ENCODE peak calls at places on chromosomes 2 and 18, in four cellular contexts. One of them, this sample, is unnamed. For H3K9me3, the result is how much of the 10 kb centered on the place peaks cover.

GRCh38 chr18:23838801-23839366 is 149.6 kb downstream of the LAMA3 start:
- DNase-seq in OCI-LY7: no peak
- DNase-seq in body of pancreas: no peak
- DNase-seq in colonic mucosa: no peak
- DNase-seq in this sample: no peak

GRCh38 chr18:47826157-47827074 is 104.0 kb downstream of the SMAD2 start:
- DNase-seq in colonic mucosa: peak
- DNase-seq in OCI-LY7: no peak
- DNase-seq in body of pancreas: no peak
- DNase-seq in this sample: no peak

GRCh38 chr18:74084184-74084583 is 63.5 kb downstream of the FBXO15 start:
- DNase-seq in body of pancreas: no peak
- DNase-seq in colonic mucosa: no peak
- DNase-seq in OCI-LY7: no peak
- DNase-seq in this sample: no peak

GRCh38 chr2:162212366-162212765 is 30.9 kb downstream of the FAP start:
- DNase-seq in colonic mucosa: no peak
- DNase-seq in body of pancreas: no peak
- DNase-seq in OCI-LY7: no peak
- DNase-seq in this sample: no peak

GRCh38 chr2:10650746-10651145 is 39.0 kb downstream of the NOL10 start:
- DNase-seq in OCI-LY7: no peak
- DNase-seq in body of pancreas: no peak
- DNase-seq in colonic mucosa: no peak
- DNase-seq in this sample: no peak

GRCh38 chr2:206164261-206164862 is 4.7 kb downstream of the EEF1B2 start:
- DNase-seq in OCI-LY7: peak
- DNase-seq in body of pancreas: peak
- DNase-seq in colonic mucosa: peak
- DNase-seq in this sample: no peak

GRCh38 chr2:179049546-179050311 is at the start of gene CCDC141:
- DNase-seq in colonic mucosa: no peak
- DNase-seq in OCI-LY7: peak
- DNase-seq in body of pancreas: no peak
- DNase-seq in this sample: peak

GRCh38 chr2:16739778-16740581 is 74.3 kb upstream of the CYRIA start:
- DNase-seq in colonic mucosa: no peak
- DNase-seq in body of pancreas: peak
- DNase-seq in OCI-LY7: no peak
- DNase-seq in this sample: peak

GRCh38 chr2:36618381-36618780 is 20.4 kb upstream of the FEZ2 start:
- DNase-seq in body of pancreas: no peak
- DNase-seq in colonic mucosa: peak
- DNase-seq in OCI-LY7: peak
- DNase-seq in this sample: no peak

GRCh38 chr2:237435844-237436590 is 22.1 kb upstream of the COL6A3 start:
- DNase-seq in body of pancreas: no peak
- DNase-seq in OCI-LY7: no peak
- DNase-seq in colonic mucosa: no peak
- DNase-seq in this sample: no peak

GRCh38 chr2:160252278-160252887 is 52.3 kb upstream of the ITGB6 start:
- DNase-seq in OCI-LY7: peak
- DNase-seq in colonic mucosa: no peak
- DNase-seq in body of pancreas: no peak
- DNase-seq in this sample: no peak

GRCh38 chr2:59449264-59449663 is 1104.2 kb downstream of the BCL11A start:
- DNase-seq in colonic mucosa: no peak
- DNase-seq in OCI-LY7: peak
- DNase-seq in body of pancreas: peak
- DNase-seq in this sample: no peak

GRCh38 chr2:16118611-16119590 is 178.6 kb downstream of the MYCN start:
- DNase-seq in OCI-LY7: no peak
- DNase-seq in body of pancreas: no peak
- DNase-seq in colonic mucosa: no peak
- DNase-seq in this sample: no peak

GRCh38 chr2:150627526-150627925 is 140.1 kb upstream of the RND3 start:
- DNase-seq in OCI-LY7: no peak
- DNase-seq in body of pancreas: no peak
- DNase-seq in colonic mucosa: no peak
- DNase-seq in this sample: no peak

GRCh38 chr2:964567-964966 is 13.9 kb downstream of the SNTG2 start:
- DNase-seq in OCI-LY7: no peak
- DNase-seq in body of pancreas: no peak
- DNase-seq in colonic mucosa: no peak
- DNase-seq in this sample: no peak

GRCh38 chr2:37653805-37654378 is 17.6 kb downstream of the CDC42EP3 start:
- DNase-seq in body of pancreas: no peak
- DNase-seq in colonic mucosa: no peak
- DNase-seq in OCI-LY7: peak
- DNase-seq in this sample: no peak

GRCh38 chr2:43714164-43714563 is 37.9 kb upstream of the C1GALT1C1L start:
- DNase-seq in body of pancreas: no peak
- DNase-seq in OCI-LY7: no peak
- DNase-seq in colonic mucosa: no peak
- DNase-seq in this sample: no peak

GRCh38 chr2:239295377-239296019 is 105.3 kb downstream of the HDAC4 start:
- DNase-seq in colonic mucosa: no peak
- DNase-seq in OCI-LY7: no peak
- DNase-seq in body of pancreas: no peak
- DNase-seq in this sample: no peak

GRCh38 chr2:109379507-109379906 is 234.3 kb downstream of the SEPTIN10 start:
- DNase-seq in body of pancreas: no peak
- DNase-seq in OCI-LY7: no peak
- DNase-seq in colonic mucosa: peak
- DNase-seq in this sample: peak

GRCh38 chr2:69208023-69208595 is 178.9 kb downstream of the GFPT1 start:
- DNase-seq in body of pancreas: no peak
- DNase-seq in colonic mucosa: no peak
- DNase-seq in OCI-LY7: no peak
- DNase-seq in this sample: no peak

GRCh38 chr2:12854001-12854530 is 137.3 kb downstream of the TRIB2 start:
- DNase-seq in OCI-LY7: no peak
- DNase-seq in body of pancreas: no peak
- DNase-seq in colonic mucosa: no peak
- DNase-seq in this sample: no peak

GRCh38 chr18:48540329-48541025 is 1.6 kb downstream of the CTIF start:
- DNase-seq in body of pancreas: peak
- DNase-seq in colonic mucosa: peak
- DNase-seq in OCI-LY7: no peak
- DNase-seq in this sample: peak

GRCh38 chr2:11743531-11743815 is 3.0 kb upstream of the LPIN1 start:
- DNase-seq in body of pancreas: no peak
- DNase-seq in colonic mucosa: no peak
- DNase-seq in OCI-LY7: no peak
- DNase-seq in this sample: no peak

GRCh38 chr18:50880108-50880465 is 1.2 kb downstream of the ME2 start:
- DNase-seq in body of pancreas: no peak
- DNase-seq in OCI-LY7: peak
- DNase-seq in colonic mucosa: no peak
- DNase-seq in this sample: no peak

GRCh38 chr2:128797937-128798336 is 479.3 kb upstream of the HS6ST1 start:
- DNase-seq in colonic mucosa: no peak
- DNase-seq in body of pancreas: no peak
- DNase-seq in OCI-LY7: no peak
- DNase-seq in this sample: peak

GRCh38 chr2:172288603-172289002 is 138.8 kb upstream of the ITGA6 start:
- DNase-seq in OCI-LY7: no peak
- DNase-seq in body of pancreas: peak
- DNase-seq in colonic mucosa: no peak
- DNase-seq in this sample: peak

GRCh38 chr18:28167835-28168349 is 9.0 kb downstream of the CDH2 start:
- DNase-seq in colonic mucosa: no peak
- DNase-seq in body of pancreas: no peak
- DNase-seq in OCI-LY7: no peak
- DNase-seq in this sample: no peak

GRCh38 chr2:23637011-23637778 is 252.2 kb downstream of the KLHL29 start:
- DNase-seq in colonic mucosa: no peak
- DNase-seq in body of pancreas: no peak
- DNase-seq in OCI-LY7: no peak
- DNase-seq in this sample: no peak

GRCh38 chr18:75275226-75275625 is 64.6 kb downstream of the TSHZ1 start:
- DNase-seq in OCI-LY7: no peak
- DNase-seq in body of pancreas: no peak
- DNase-seq in colonic mucosa: no peak
- DNase-seq in this sample: no peak

GRCh38 chr2:144456680-144457079 is 63.2 kb downstream of the ZEB2 start:
- DNase-seq in colonic mucosa: no peak
- DNase-seq in OCI-LY7: no peak
- DNase-seq in body of pancreas: no peak
- DNase-seq in this sample: peak

GRCh38 chr2:105990624-105991023 is 203.5 kb downstream of the UXS1 start:
- DNase-seq in colonic mucosa: no peak
- DNase-seq in body of pancreas: no peak
- DNase-seq in OCI-LY7: no peak
- DNase-seq in this sample: no peak

DNA sequence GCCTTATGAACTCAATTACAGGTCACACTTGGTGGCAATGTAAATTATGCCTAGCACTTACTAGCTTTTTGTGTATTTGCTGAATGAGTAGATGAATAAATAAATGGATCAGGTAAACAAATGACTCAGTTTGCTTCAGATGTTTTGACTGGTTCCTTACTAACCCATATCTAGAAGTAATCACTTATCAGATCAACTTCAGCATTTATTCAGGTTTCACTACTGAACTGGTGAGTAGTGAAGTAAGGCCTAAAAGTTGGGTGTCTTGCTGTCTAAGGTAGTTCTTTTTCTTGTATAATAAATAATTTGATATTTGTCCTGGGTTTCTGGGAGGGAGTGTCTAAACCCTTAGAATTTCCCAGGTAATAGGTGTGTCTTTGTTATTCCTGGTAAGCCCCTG is 205.0 kb downstream of the UXS1 start:
- DNase-seq in colonic mucosa: no peak
- DNase-seq in body of pancreas: no peak
- DNase-seq in OCI-LY7: no peak
- DNase-seq in this sample: no peak
- H3K9me3 ChIP-seq in colonic mucosa: under half
- H3K9me3 ChIP-seq in body of pancreas: under half
- H3K9me3 ChIP-seq in OCI-LY7: under half
- H3K9me3 ChIP-seq in this sample: under half

GRCh38 chr2:4192119-4192518 is 488.7 kb downstream of the DCDC2C start:
- DNase-seq in colonic mucosa: no peak
- DNase-seq in OCI-LY7: no peak
- DNase-seq in body of pancreas: no peak
- DNase-seq in this sample: no peak

GRCh38 chr2:4190548-4190947 is 487.2 kb downstream of the DCDC2C start:
- DNase-seq in OCI-LY7: no peak
- DNase-seq in colonic mucosa: no peak
- DNase-seq in body of pancreas: no peak
- DNase-seq in this sample: no peak

DNA sequence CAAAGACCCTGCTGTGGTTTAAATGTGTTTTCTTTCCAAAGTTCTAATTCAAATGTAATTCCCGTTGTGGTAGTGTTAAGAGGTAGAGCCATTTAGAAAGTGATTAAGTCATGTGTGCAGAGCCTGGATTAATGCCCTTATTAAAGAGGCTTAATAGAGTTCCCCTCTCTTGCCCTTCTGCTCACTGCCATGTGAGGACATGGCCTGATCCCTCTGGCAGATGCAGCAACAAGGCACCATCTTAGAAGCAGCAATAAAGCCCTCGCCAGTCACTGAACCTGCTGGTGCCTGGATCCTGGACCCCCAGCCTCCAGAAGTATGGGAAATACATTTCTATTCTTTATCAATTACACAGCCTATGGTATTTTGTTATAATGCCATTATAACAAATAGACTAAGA is 485.2 kb downstream of the DCDC2C start:
- DNase-seq in OCI-LY7: no peak
- DNase-seq in colonic mucosa: no peak
- DNase-seq in body of pancreas: no peak
- DNase-seq in this sample: no peak
- H3K9me3 ChIP-seq in OCI-LY7: under half
- H3K9me3 ChIP-seq in colonic mucosa: under half
- H3K9me3 ChIP-seq in body of pancreas: under half
- H3K9me3 ChIP-seq in this sample: under half

DNA sequence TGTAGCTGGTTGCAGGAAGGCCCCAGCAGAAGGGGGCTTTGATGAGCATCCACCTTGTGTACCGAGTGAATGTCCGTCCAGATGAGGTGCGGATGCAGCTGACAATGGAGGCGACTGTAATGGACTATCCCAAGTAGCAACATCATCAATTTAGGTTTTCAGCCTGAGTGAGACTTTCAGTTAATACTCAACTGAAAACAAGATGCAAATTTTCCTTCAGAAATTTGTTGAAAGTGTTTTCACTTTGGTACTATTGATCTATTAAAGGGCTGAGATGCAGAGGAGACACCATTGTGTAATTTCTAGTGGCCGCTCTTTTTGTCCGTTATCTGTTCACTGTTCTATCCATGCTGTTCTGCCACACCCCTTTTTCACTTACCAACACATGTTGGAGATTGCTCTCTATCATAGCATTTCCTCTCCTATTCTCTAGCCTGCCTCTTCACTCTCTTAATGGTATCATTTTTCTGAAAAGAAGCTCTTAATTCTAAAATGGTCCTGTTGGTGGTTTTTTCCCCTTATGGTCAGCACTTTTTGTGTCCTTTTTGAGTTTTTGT is 12.0 kb upstream of the CASP8 start:
- DNase-seq in OCI-LY7: no peak
- DNase-seq in colonic mucosa: no peak
- DNase-seq in body of pancreas: no peak
- DNase-seq in this sample: no peak
- H3K9me3 ChIP-seq in OCI-LY7: under half
- H3K9me3 ChIP-seq in colonic mucosa: under half
- H3K9me3 ChIP-seq in body of pancreas: under half
- H3K9me3 ChIP-seq in this sample: under half

DNA sequence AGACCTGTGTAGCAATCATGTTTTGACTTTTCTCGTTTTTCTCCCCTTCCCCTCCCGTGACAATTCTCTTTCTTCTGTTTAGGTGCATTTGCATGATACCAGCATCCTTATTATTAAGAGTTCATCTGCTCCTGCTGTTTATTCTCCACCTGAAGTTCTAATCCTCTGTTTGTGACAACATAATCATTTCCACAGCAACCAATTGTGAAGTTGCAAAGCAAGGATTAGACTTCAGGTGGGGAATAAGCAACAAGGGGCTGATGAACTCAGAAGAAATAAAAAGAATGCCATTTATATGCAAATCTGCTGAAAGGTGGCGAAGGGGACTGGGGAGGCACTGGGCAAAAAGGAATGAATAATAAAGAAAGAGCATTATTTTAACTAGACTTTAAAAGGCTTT is 124.8 kb upstream of the LINC00305 start:
- DNase-seq in OCI-LY7: no peak
- DNase-seq in body of pancreas: no peak
- DNase-seq in colonic mucosa: no peak
- DNase-seq in this sample: no peak
- H3K9me3 ChIP-seq in OCI-LY7: under half
- H3K9me3 ChIP-seq in body of pancreas: under half
- H3K9me3 ChIP-seq in colonic mucosa: under half
- H3K9me3 ChIP-seq in this sample: under half

GRCh38 chr2:187431911-187432310 is 16.1 kb downstream of the CALCRL start:
- DNase-seq in colonic mucosa: no peak
- DNase-seq in body of pancreas: no peak
- DNase-seq in OCI-LY7: no peak
- DNase-seq in this sample: no peak
- H3K9me3 ChIP-seq in colonic mucosa: under half
- H3K9me3 ChIP-seq in body of pancreas: under half
- H3K9me3 ChIP-seq in OCI-LY7: under half
- H3K9me3 ChIP-seq in this sample: under half